ENCODE peak calls at places on chromosomes 11 and 22, in nine cellular contexts. A is ecto neural progenitor cell; L is A549; R is endothelial cell; I is stimulated activated CD4-positive, alpha-beta T cell treated with anti-CD3 and anti-CD28 coated beads, Interleukin-15, amount 100 ng/mL, for 24 hours; Q is heart left ventricle; H is prostate gland; J is activated naive CD8-positive, alpha-beta T cell treated with anti-CD3 and anti-CD28 coated beads for 36 hours; O is spleen. G is an unnamed sample.

GRCh38 chr22:45263790-45264269 is 20.9 kb upstream of the UPK3A start:
- DNase-seq in A (peak; percentile 79), L (peak; percentile 80), R (peak; percentile 71), I (no peak), Q (peak; percentile 72), H (peak; percentile 77), J (no peak), O (peak; percentile 85), G (no peak)

GRCh38 chr11:86245369-86246292 is 1.1 kb downstream of the EED start:
- DNase-seq in A (peak; percentile 54), L (no peak), R (peak; percentile 18), I (peak; percentile 57), Q (no peak), H (no peak), J (no peak), O (peak; percentile 79), G (peak; percentile 12)

GRCh38 chr22:46054091-46054877 is 77.3 kb upstream of the WNT7B start:
- DNase-seq in A (no peak), L (no peak), R (no peak), I (peak; percentile 49), Q (peak; percentile 86), H (no peak), J (peak; percentile 47), O (peak; percentile 94), G (peak; percentile 67)

GRCh38 chr11:126397016-126397415 is 41.5 kb downstream of the ST3GAL4 start:
- DNase-seq in A (no peak), L (no peak), R (no peak), I (no peak), Q (no peak), H (no peak), J (no peak), O (no peak), G (no peak)

GRCh38 chr11:6248248-6248647 is 9.4 kb downstream of the CNGA4 start:
- DNase-seq in A (no peak), L (no peak), R (no peak), I (no peak), Q (no peak), H (no peak), J (no peak), O (no peak), G (no peak)

GRCh38 chr22:38141574-38141973 is 31.1 kb upstream of the BAIAP2L2 start:
- DNase-seq in A (no peak), L (no peak), R (no peak), I (no peak), Q (no peak), H (no peak), J (no peak), O (no peak), G (no peak)

GRCh38 chr11:122642472-122642922 is 13.0 kb upstream of the UBASH3B start:
- DNase-seq in A (no peak), L (peak; percentile 95), R (no peak), I (no peak), Q (no peak), H (no peak), J (no peak), O (no peak), G (no peak)

GRCh38 chr11:19777032-19777341 is 64.3 kb downstream of the NAV2 start:
- DNase-seq in A (peak; percentile 73), L (peak; percentile 7), R (peak; percentile 22), I (no peak), Q (no peak), H (peak; percentile 28), J (no peak), O (no peak), G (no peak)

GRCh38 chr11:121794671-121795070 is 321.3 kb downstream of the BLID start:
- DNase-seq in A (no peak), L (no peak), R (no peak), I (no peak), Q (no peak), H (no peak), J (no peak), O (no peak), G (no peak)

GRCh38 chr11:129251067-129251466 is 58.9 kb upstream of the ARHGAP32 start:
- DNase-seq in A (no peak), L (no peak), R (no peak), I (no peak), Q (no peak), H (no peak), J (no peak), O (no peak), G (no peak)

GRCh38 chr11:69537855-69538640 is 56.6 kb downstream of the LINC01488 start:
- DNase-seq in A (no peak), L (no peak), R (no peak), I (no peak), Q (no peak), H (no peak), J (no peak), O (peak; percentile 65), G (no peak)

GRCh38 chr22:24871611-24872205 is 65.7 kb downstream of the SGSM1 start:
- DNase-seq in A (no peak), L (no peak), R (no peak), I (no peak), Q (no peak), H (no peak), J (no peak), O (no peak), G (peak; percentile 57)

GRCh38 chr11:86509579-86509978 is 134.9 kb downstream of the CCDC81 start:
- DNase-seq in A (no peak), L (peak; percentile 51), R (no peak), I (no peak), Q (no peak), H (no peak), J (no peak), O (no peak), G (no peak)

GRCh38 chr22:38239101-38239761 is 33.6 kb downstream of the TMEM184B start:
- DNase-seq in A (no peak), L (peak; percentile 71), R (no peak), I (no peak), Q (no peak), H (peak; percentile 36), J (no peak), O (no peak), G (no peak)

GRCh38 chr11:120532511-120533196 is 21.1 kb downstream of the GRIK4 start:
- DNase-seq in A (no peak), L (no peak), R (no peak), I (no peak), Q (no peak), H (no peak), J (no peak), O (no peak), G (no peak)

GRCh38 chr11:14499178-14499559 is 442 bp downstream of the COPB1 start:
- DNase-seq in A (no peak), L (peak; percentile 19), R (peak; percentile 36), I (peak; percentile 58), Q (peak; percentile 45), H (peak; percentile 21), J (peak; percentile 31), O (peak; percentile 90), G (peak; percentile 58)

GRCh38 chr11:121814962-121815361 is 301.1 kb downstream of the BLID start:
- DNase-seq in A (no peak), L (no peak), R (no peak), I (no peak), Q (no peak), H (no peak), J (no peak), O (no peak), G (no peak)

GRCh38 chr22:22619765-22620414 is 24.5 kb upstream of the GGTLC2 start:
- DNase-seq in A (no peak), L (no peak), R (no peak), I (no peak), Q (no peak), H (no peak), J (no peak), O (no peak), G (no peak)

GRCh38 chr11:35376613-35377012 is 42.7 kb downstream of the SLC1A2 start:
- DNase-seq in A (no peak), L (no peak), R (no peak), I (no peak), Q (no peak), H (no peak), J (no peak), O (no peak), G (no peak)

GRCh38 chr11:82797595-82797971 is 63.9 kb upstream of the FAM181B start:
- DNase-seq in A (no peak), L (no peak), R (no peak), I (no peak), Q (no peak), H (no peak), J (no peak), O (no peak), G (no peak)

GRCh38 chr11:125382211-125382807 is 113.8 kb downstream of the FEZ1 start:
- DNase-seq in A (no peak), L (no peak), R (no peak), I (no peak), Q (no peak), H (no peak), J (no peak), O (peak; percentile 50), G (no peak)

GRCh38 chr11:61598886-61599868 is 18.3 kb upstream of the SYT7 start:
- DNase-seq in A (no peak), L (no peak), R (no peak), I (no peak), Q (peak; percentile 58), H (no peak), J (no peak), O (no peak), G (no peak)

G was measured in DND-41.